ENCODE peak calls at places on chromosomes 16 and 17, in eight cellular contexts. G is thoracic aorta; C is HCT116; E is neural progenitor cell; B is heart right ventricle; M is body of pancreas; L is CD8-positive, alpha-beta T cell; F is endothelial cell of umbilical vein. H is an unnamed sample. For H3K4me1 and H3K9me3, the result is how much of the 10 kb centered on the place peaks cover.

GRCh38 chr17:20073056-20073979 is 64.2 kb downstream of the SPECC1 start:
- DNase-seq in G (no peak), C (no peak), E (no peak), B (peak), M (no peak), L (peak), F (no peak), H (peak)

GRCh38 chr16:8644513-8645140 is 23.1 kb downstream of the METTL22 start:
- DNase-seq in G (no peak), C (no peak), E (no peak), B (peak), M (no peak), L (peak), F (no peak), H (no peak)

GRCh38 chr16:11349599-11350276 is 4.5 kb downstream of the RMI2 start:
- DNase-seq in G (no peak), C (no peak), E (no peak), B (peak), M (peak), L (no peak), F (peak), H (peak)

GRCh38 chr17:3802461-3803307 is 1.7 kb upstream of the ITGAE start:
- DNase-seq in G (no peak), C (no peak), E (no peak), B (no peak), M (no peak), L (no peak), F (no peak), H (no peak)

GRCh38 chr17:80605326-80606066 is 60.9 kb downstream of the RPTOR start:
- DNase-seq in G (no peak), C (no peak), E (no peak), B (no peak), M (no peak), L (no peak), F (no peak), H (no peak)

GRCh38 chr17:55420067-55420775 is 1.4 kb downstream of the MMD start:
- DNase-seq in G (no peak), C (no peak), E (no peak), B (peak), M (no peak), L (peak), F (no peak), H (peak)

GRCh38 chr17:10105513-10106001 is 92.8 kb downstream of the GAS7 start:
- DNase-seq in G (no peak), C (no peak), E (no peak), B (peak), M (no peak), L (no peak), F (no peak), H (no peak)

GRCh38 chr16:89958068-89958467 is 9.5 kb downstream of the DEF8 start:
- DNase-seq in G (no peak), C (peak), E (peak), B (peak), M (no peak), L (no peak), F (peak), H (no peak)

GRCh38 chr17:9228408-9229159 is 207.3 kb downstream of the NTN1 start:
- DNase-seq in G (no peak), C (no peak), E (no peak), B (no peak), M (no peak), L (no peak), F (no peak), H (no peak)

GRCh38 chr17:81995463-81996231 is 18.2 kb downstream of the ASPSCR1 start:
- DNase-seq in G (no peak), C (no peak), E (no peak), B (no peak), M (no peak), L (no peak), F (no peak), H (no peak)

GRCh38 chr16:79658301-79659001 is 57.9 kb upstream of the MAF start:
- DNase-seq in G (no peak), C (no peak), E (peak), B (no peak), M (no peak), L (no peak), F (no peak), H (no peak)

GRCh38 chr17:68294617-68295016 is 3.3 kb downstream of the ARSG start:
- DNase-seq in G (no peak), C (no peak), E (no peak), B (no peak), M (no peak), L (no peak), F (no peak), H (no peak)

DNA sequence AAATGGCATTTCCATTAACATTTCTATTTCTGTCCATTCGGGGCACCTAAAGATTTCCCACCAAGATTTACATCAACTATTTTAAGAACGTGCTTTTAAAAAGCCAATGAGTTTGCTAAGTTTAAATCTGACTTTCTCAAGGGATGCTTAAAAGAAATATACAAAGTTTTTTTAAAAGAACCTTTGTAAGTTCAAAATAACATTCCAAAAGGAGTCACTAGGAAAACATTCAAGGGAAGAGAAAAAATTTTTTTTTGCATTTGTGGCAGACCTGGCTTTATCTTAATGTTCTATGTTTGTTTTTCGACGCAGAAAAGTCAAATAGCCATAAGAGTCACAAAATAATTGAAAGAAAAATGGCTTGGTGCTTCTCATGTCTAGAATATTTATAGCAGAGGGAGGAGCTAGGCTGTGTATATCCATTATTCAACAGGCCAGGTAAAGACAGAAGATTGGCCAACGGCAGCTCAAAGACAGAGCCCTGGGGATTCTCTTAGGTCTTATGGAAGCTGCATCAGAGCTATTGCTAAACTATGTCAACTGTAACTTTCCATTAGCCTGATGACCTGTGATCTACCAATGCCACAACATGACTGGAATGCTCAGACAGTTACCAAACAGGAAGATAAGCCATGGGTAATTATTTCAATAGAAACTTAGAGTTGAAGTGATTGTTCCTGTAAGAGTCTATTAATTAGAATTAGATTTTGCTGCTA is 37.8 kb upstream of the MYOCD start:
- DNase-seq in G (no peak), C (no peak), E (no peak), B (no peak), M (no peak), L (no peak), F (no peak), H (no peak)
- H3K4me1 ChIP-seq in G (under half), C (under half), E (under half), B (under half), M (under half), L (under half), F (under half), H (under half)

GRCh38 chr17:56930739-56931337 is 17.0 kb upstream of the TRIM25 start:
- DNase-seq in G (no peak), C (no peak), E (no peak), B (no peak), M (no peak), L (no peak), F (no peak), H (no peak)

GRCh38 chr17:56926704-56927103 is 12.9 kb upstream of the TRIM25 start:
- DNase-seq in G (no peak), C (no peak), E (no peak), B (no peak), M (no peak), L (no peak), F (no peak), H (no peak)

GRCh38 chr17:56926270-56926669 is 12.4 kb upstream of the TRIM25 start:
- DNase-seq in G (no peak), C (no peak), E (no peak), B (no peak), M (no peak), L (no peak), F (no peak), H (no peak)

GRCh38 chr17:56929362-56929969 is 15.6 kb upstream of the TRIM25 start:
- DNase-seq in G (no peak), C (peak), E (peak), B (no peak), M (no peak), L (no peak), F (no peak), H (no peak)

GRCh38 chr17:56928586-56928985 is 14.7 kb upstream of the TRIM25 start:
- DNase-seq in G (no peak), C (no peak), E (no peak), B (no peak), M (no peak), L (no peak), F (no peak), H (no peak)
- H3K9me3 ChIP-seq in G (under half), C (under half), E (under half), B (under half), M (under half), L (under half), F (under half), H (under half)

GRCh38 chr17:75440738-75441448 is 15.5 kb upstream of the TMEM94 start:
- DNase-seq in G (no peak), C (no peak), E (no peak), B (peak), M (no peak), L (no peak), F (peak), H (no peak)

GRCh38 chr17:75439287-75439686 is 17.1 kb upstream of the TMEM94 start:
- DNase-seq in G (no peak), C (no peak), E (no peak), B (no peak), M (no peak), L (no peak), F (no peak), H (no peak)

GRCh38 chr17:75447951-75448856 is 8.2 kb upstream of the TMEM94 start:
- DNase-seq in G (no peak), C (no peak), E (no peak), B (no peak), M (no peak), L (no peak), F (no peak), H (no peak)

DNA sequence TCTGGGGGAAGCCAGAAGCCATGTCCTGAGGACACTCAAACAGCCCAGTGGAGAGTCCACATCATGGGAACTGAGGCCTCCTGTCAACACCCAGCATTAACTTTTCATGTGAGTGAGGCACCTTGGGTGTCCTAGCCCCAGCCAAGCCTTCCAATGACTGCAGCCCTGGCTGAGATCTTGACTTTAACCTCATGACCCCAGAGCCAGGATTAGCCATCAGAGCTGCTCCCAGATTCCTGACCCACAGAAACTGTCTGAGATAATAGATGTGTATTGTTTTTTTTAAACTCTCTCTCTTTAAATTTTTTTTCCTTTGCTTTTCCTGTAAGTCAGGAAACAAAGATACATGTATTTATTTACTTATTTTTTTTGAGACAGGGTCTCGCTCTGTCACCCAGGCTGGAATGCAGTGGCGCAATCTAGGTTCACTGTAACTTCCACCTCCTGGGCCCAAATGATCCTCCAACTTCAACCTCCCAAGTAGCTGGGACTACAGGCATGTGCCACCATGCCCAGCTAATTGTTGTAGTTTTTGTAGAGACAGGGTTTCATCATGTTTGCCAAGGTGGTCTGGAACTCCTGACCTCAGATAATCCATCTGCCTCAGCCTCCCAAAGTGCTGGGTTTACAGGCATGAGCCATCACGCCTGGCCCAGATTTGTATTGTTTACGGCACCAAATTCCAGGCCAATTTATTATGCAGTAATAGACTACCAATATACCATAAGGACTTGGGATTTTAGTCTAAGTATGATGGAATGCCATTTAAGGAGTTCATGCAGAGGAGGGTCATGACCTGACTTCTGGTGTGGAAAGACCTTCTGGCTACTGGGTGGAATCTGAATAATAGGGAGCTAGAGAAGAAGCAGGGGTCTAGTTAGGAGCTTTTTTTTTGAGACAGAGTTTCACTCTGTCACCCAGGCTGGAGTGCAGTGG is 14.0 kb upstream of the TMEM94 start:
- DNase-seq in G (no peak), C (no peak), E (no peak), B (no peak), M (no peak), L (no peak), F (no peak), H (no peak)
- H3K27ac ChIP-seq in G (peak), C (no peak), E (no peak), B (no peak), M (no peak), L (no peak), F (no peak), H (no peak)

DNA sequence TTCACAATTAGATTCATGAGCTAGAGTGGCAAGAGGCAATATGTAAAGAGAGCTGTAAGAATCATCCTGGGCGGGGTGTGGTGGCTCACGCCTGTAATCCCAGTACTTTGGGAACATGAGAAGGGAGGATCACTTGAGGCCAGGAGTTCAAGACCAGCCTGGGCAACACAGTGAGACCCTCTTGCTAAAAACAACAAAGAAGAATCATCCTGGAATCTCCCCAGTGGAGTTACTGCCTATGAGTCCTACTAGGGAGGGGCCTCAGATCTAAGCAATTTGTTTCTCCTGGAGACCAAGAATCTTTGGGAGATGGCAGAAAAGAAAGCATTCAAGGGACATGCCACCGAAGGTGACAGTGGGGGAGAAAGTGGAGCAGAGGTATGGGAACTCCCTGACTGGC is 119.1 kb downstream of the HIC1 start:
- DNase-seq in G (no peak), C (no peak), E (no peak), B (no peak), M (no peak), L (no peak), F (no peak), H (no peak)
- H3K4me1 ChIP-seq in G (under half), C (under half), E (under half), B (half or more), M (under half), L (under half), F (half or more), H (under half)